ENCODE peak calls at places on chromosomes 2 and 18, in six cellular contexts. F is colonic mucosa; Y is RWPE2; C is CD8-positive, alpha-beta memory T cell; S is cardiac fibroblast; R is cardiac muscle cell. Q is an unnamed sample.

GRCh38 chr2:196403471-196403870 is 232.1 kb upstream of the STK17B start:
- DNase-seq in C (no peak), F (no peak), S (peak; percentile 41), R (no peak), Y (no peak), Q (no peak)

GRCh38 chr2:69087912-69088240 is 74.9 kb downstream of the ANTXR1 start:
- DNase-seq in F (no peak), Y (no peak), R (no peak), S (peak; percentile 72), C (no peak), Q (no peak)

GRCh38 chr18:36321636-36322407 is 24.3 kb downstream of the FHOD3 start:
- DNase-seq in R (no peak), Y (no peak), C (no peak), F (no peak), S (peak; percentile 29), Q (peak; percentile 48)

GRCh38 chr2:195575879-195576391 is 81.1 kb upstream of the SLC39A10 start:
- DNase-seq in R (no peak), Y (no peak), C (no peak), F (no peak), S (peak; percentile 91), Q (peak; percentile 73)

GRCh38 chr18:48994044-48994651 is 43.4 kb upstream of the SMAD7 start:
- DNase-seq in R (no peak), F (no peak), Y (no peak), C (no peak), S (peak; percentile 78), Q (peak; percentile 87)

GRCh38 chr2:238277695-238278094 is 10.7 kb downstream of the PER2 start:
- DNase-seq in F (no peak), R (no peak), S (no peak), Y (no peak), C (peak; percentile 13), Q (no peak)

GRCh38 chr2:231565915-231566594 is 26.6 kb upstream of the TEX44 start:
- DNase-seq in R (no peak), Y (no peak), C (no peak), S (no peak), F (no peak), Q (no peak)

GRCh38 chr2:197179744-197180498 is 130.7 kb downstream of the ANKRD44 start:
- DNase-seq in C (no peak), Y (no peak), S (peak; percentile 80), R (no peak), F (no peak), Q (peak; percentile 68)

GRCh38 chr2:71596011-71596410 is 142.7 kb downstream of the DYSF start:
- DNase-seq in C (no peak), S (no peak), F (no peak), Y (no peak), R (no peak), Q (no peak)

GRCh38 chr2:195461010-195461409 is 196.0 kb upstream of the SLC39A10 start:
- DNase-seq in R (no peak), Y (no peak), F (no peak), C (no peak), S (no peak), Q (no peak)

GRCh38 chr2:9884436-9884835 is 41.2 kb downstream of the TAF1B start:
- DNase-seq in F (no peak), Y (no peak), C (no peak), R (no peak), S (no peak), Q (no peak)

GRCh38 chr2:79131687-79132086 is 11.4 kb downstream of the REG1A start:
- DNase-seq in C (no peak), F (no peak), R (no peak), S (no peak), Y (no peak), Q (no peak)

GRCh38 chr2:219362524-219363164 is 25.1 kb downstream of the DNPEP start:
- DNase-seq in R (no peak), S (peak; percentile 95), Y (no peak), C (no peak), F (peak; percentile 57), Q (peak; percentile 90)

GRCh38 chr18:48805826-48806535 is 144.8 kb downstream of the SMAD7 start:
- DNase-seq in R (no peak), C (peak; percentile 27), F (peak; percentile 17), Y (peak; percentile 6), S (no peak), Q (no peak)

GRCh38 chr2:67600472-67600871 is 203.3 kb downstream of the ETAA1 start:
- DNase-seq in S (peak; percentile 16), F (no peak), Y (no peak), C (no peak), R (no peak), Q (no peak)

GRCh38 chr2:74206180-74206688 is 7.8 kb downstream of the MTHFD2 start:
- DNase-seq in F (no peak), Y (no peak), S (peak; percentile 89), R (no peak), C (no peak), Q (peak; percentile 34)

GRCh38 chr18:77222464-77222863 is 27.2 kb upstream of the GALR1 start:
- DNase-seq in F (no peak), S (no peak), R (no peak), C (no peak), Y (no peak), Q (no peak)

GRCh38 chr2:198127627-198128026 is 323.2 kb downstream of the PLCL1 start:
- DNase-seq in S (peak; percentile 89), Y (no peak), R (peak; percentile 66), F (peak; percentile 24), C (peak; percentile 47), Q (peak; percentile 28)

DNA sequence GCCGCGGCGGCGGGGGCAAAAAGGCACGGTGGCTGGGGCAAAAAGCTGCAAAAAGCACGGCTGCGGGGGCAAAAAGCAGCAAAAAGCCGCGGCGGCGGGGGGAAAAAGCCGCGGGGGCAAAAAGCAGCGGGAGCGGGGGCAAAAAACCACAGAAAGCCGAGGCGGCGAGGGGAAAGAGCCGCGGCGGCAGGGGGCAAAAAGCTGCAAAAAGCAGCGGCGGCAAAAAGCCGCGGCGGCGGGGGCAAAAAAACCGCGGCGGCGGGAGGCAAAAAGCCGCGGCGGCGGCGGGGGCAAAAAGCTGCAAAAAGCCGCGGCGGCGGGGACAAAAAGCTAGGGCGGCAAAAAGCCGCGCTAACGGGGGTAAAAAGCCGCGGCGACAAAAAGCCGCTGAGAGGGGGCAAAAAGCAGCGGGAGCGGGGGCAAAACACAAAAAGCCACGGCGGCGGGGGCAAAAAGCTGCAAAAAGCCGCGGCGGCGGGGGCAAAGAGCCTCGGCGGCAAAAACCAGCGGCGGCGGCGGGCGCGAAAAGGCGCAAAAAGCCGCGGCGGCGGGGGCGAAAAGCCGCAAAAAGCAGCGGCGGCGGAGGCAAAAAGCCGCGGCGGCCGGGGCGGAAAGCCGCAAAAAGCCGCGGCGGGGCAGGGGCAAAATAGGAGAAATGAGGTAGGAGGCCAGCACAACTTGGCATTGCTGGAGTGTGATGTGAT is 123.4 kb downstream of the ANKRD30BL start:
- DNase-seq in S (no peak), F (no peak), C (no peak), R (peak; percentile 10), Y (no peak), Q (no peak)
- H3K4me3 ChIP-seq in S (peak overlapping the region; percentile 49), F (peak overlapping the region; percentile 26), C (no peak overlapping the region), R (peak overlapping the region; percentile 78), Y (no peak overlapping the region), Q (peak overlapping the region; percentile 45)

GRCh38 chr2:164842624-164842966 is 972 bp upstream of the COBLL1 start:
- DNase-seq in S (no peak), F (no peak), Y (no peak), R (no peak), C (no peak), Q (no peak)
- H3K4me3 ChIP-seq in S (no peak overlapping the region), F (no peak overlapping the region), Y (peak overlapping the region; percentile 94), R (peak overlapping the region; percentile 92), C (no peak overlapping the region), Q (no peak overlapping the region)

DNA sequence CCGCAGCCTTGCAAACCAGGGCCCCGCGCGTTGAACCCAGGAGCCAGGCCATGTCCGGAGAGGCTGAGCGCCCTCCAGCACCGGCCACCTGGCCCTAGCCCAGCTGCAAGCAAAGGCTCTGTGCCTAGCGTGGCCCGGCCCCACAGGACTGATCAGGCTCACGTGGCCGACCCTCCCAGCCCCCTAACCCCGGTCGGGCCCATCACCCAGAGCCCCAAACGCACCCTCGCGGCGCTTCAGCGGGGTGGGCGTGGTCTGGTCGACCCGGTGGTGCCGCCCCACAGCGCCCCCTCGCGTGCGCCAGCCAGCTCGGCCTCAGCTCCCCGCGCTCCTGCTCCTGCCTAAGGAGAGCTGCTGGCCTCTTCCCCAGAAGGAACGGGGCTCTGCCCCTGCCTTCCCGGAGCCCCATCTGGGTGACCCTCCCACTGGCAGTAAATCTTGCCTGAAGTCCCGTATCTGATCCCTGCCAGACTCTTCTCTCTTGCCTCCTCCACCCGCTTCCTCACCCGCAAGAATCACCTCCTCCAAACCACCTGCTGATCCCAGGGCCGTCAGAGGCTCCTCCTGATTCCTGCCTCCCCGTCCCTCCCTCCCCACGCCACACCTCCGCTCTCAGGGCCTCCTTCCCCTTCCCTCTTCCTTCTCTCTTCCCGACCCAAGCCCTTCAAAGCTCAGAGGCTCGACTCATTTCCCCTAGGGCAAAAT is 12.3 kb upstream of the TEX51 start:
- DNase-seq in S (peak; percentile 56), C (no peak), R (peak; percentile 76), Y (peak; percentile 54), F (peak; percentile 72), Q (peak; percentile 48)
- H3K4me3 ChIP-seq in S (no peak overlapping the region), C (no peak overlapping the region), R (no peak overlapping the region), Y (no peak overlapping the region), F (peak overlapping the region; percentile 16), Q (peak overlapping the region; percentile 35)

GRCh38 chr2:163602196-163602595 is 133.6 kb downstream of the FIGN start:
- DNase-seq in Y (no peak), F (no peak), C (no peak), S (no peak), R (peak; percentile 43), Q (no peak)

GRCh38 chr2:163600801-163601200 is 135.0 kb downstream of the FIGN start:
- DNase-seq in Y (no peak), F (no peak), R (no peak), C (no peak), S (no peak), Q (no peak)

GRCh38 chr2:163606878-163607277 is 128.9 kb downstream of the FIGN start:
- DNase-seq in Y (no peak), R (no peak), S (no peak), C (no peak), F (no peak), Q (no peak)

GRCh38 chr2:163604941-163605555 is 130.8 kb downstream of the FIGN start:
- DNase-seq in S (peak; percentile 33), F (no peak), Y (no peak), C (no peak), R (no peak), Q (peak; percentile 77)

DNA sequence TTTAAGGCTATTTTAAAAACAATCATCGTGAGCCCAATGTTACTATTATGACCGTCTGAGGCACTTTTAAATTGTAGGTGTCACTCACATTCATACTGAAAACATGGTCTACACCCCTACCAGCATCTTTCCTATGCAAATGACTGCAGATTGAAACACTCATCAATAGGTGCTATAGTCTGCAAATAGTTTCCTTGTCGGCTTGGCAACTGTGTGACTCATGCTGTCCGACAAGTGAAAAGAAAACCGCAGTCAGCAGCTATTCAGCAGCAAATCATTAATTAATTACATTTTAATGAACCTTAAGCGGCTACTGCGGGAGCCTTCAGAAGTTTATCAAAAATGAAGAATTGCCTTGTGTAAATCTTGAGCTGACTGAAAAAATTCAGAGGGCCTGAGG is 134.4 kb downstream of the FIGN start:
- DNase-seq in C (no peak), R (no peak), Y (no peak), F (no peak), S (no peak), Q (peak; percentile 57)
- H3K4me3 ChIP-seq in C (no peak overlapping the region), R (no peak overlapping the region), Y (no peak overlapping the region), F (no peak overlapping the region), S (no peak overlapping the region), Q (no peak overlapping the region)